ENCODE peak calls at places on chromosome 12, in ten cellular contexts. One of them, this sample, is unnamed.

GRCh38 chr12:18753481-18754117 is 15.7 kb downstream of the CAPZA3 start:
- DNase-seq in naive B cell: no peak
- DNase-seq in heart right ventricle: peak
- DNase-seq in posterior cingulate gyrus: peak
- DNase-seq in activated CD4-positive, alpha-beta T cell treated with anti-CD3 and anti-CD28 coated beads for 24 hours: no peak
- DNase-seq in AG20443: no peak
- DNase-seq in stimulated activated naive CD8-positive, alpha-beta T cell treated with anti-CD3 and anti-CD28 coated beads, Interleukin-15, Interleukin-2, amounts not matched to agents 100 U/mL and 50 U/mL, for 24 hours: no peak
- DNase-seq in IMR-90: peak
- DNase-seq in iris pigment epithelial cell: no peak
- DNase-seq in transverse colon: no peak
- DNase-seq in this sample: no peak

GRCh38 chr12:108807476-108807875 is 49.9 kb downstream of the SSH1 start:
- DNase-seq in naive B cell: no peak
- DNase-seq in heart right ventricle: no peak
- DNase-seq in posterior cingulate gyrus: peak
- DNase-seq in activated CD4-positive, alpha-beta T cell treated with anti-CD3 and anti-CD28 coated beads for 24 hours: no peak
- DNase-seq in AG20443: no peak
- DNase-seq in stimulated activated naive CD8-positive, alpha-beta T cell treated with anti-CD3 and anti-CD28 coated beads, Interleukin-15, Interleukin-2, amounts not matched to agents 100 U/mL and 50 U/mL, for 24 hours: no peak
- DNase-seq in IMR-90: no peak
- DNase-seq in iris pigment epithelial cell: no peak
- DNase-seq in transverse colon: no peak
- DNase-seq in this sample: no peak

GRCh38 chr12:47938093-47938492 is 25.3 kb upstream of the TMEM106C start:
- DNase-seq in naive B cell: no peak
- DNase-seq in heart right ventricle: no peak
- DNase-seq in posterior cingulate gyrus: no peak
- DNase-seq in activated CD4-positive, alpha-beta T cell treated with anti-CD3 and anti-CD28 coated beads for 24 hours: no peak
- DNase-seq in AG20443: peak
- DNase-seq in stimulated activated naive CD8-positive, alpha-beta T cell treated with anti-CD3 and anti-CD28 coated beads, Interleukin-15, Interleukin-2, amounts not matched to agents 100 U/mL and 50 U/mL, for 24 hours: no peak
- DNase-seq in IMR-90: peak
- DNase-seq in iris pigment epithelial cell: peak
- DNase-seq in transverse colon: no peak
- DNase-seq in this sample: no peak

GRCh38 chr12:109686523-109686922 is 27.1 kb upstream of the FAM222A start:
- DNase-seq in naive B cell: no peak
- DNase-seq in heart right ventricle: no peak
- DNase-seq in posterior cingulate gyrus: peak
- DNase-seq in activated CD4-positive, alpha-beta T cell treated with anti-CD3 and anti-CD28 coated beads for 24 hours: no peak
- DNase-seq in AG20443: no peak
- DNase-seq in stimulated activated naive CD8-positive, alpha-beta T cell treated with anti-CD3 and anti-CD28 coated beads, Interleukin-15, Interleukin-2, amounts not matched to agents 100 U/mL and 50 U/mL, for 24 hours: no peak
- DNase-seq in IMR-90: no peak
- DNase-seq in iris pigment epithelial cell: no peak
- DNase-seq in transverse colon: no peak
- DNase-seq in this sample: no peak

GRCh38 chr12:67705394-67706370 is 57.1 kb downstream of the DYRK2 start:
- DNase-seq in naive B cell: no peak
- DNase-seq in heart right ventricle: peak
- DNase-seq in posterior cingulate gyrus: no peak
- DNase-seq in activated CD4-positive, alpha-beta T cell treated with anti-CD3 and anti-CD28 coated beads for 24 hours: no peak
- DNase-seq in AG20443: peak
- DNase-seq in stimulated activated naive CD8-positive, alpha-beta T cell treated with anti-CD3 and anti-CD28 coated beads, Interleukin-15, Interleukin-2, amounts not matched to agents 100 U/mL and 50 U/mL, for 24 hours: no peak
- DNase-seq in IMR-90: peak
- DNase-seq in iris pigment epithelial cell: peak
- DNase-seq in transverse colon: no peak
- DNase-seq in this sample: no peak

GRCh38 chr12:19752712-19753111 is 313.4 kb downstream of the AEBP2 start:
- DNase-seq in naive B cell: no peak
- DNase-seq in heart right ventricle: no peak
- DNase-seq in posterior cingulate gyrus: no peak
- DNase-seq in activated CD4-positive, alpha-beta T cell treated with anti-CD3 and anti-CD28 coated beads for 24 hours: no peak
- DNase-seq in AG20443: no peak
- DNase-seq in stimulated activated naive CD8-positive, alpha-beta T cell treated with anti-CD3 and anti-CD28 coated beads, Interleukin-15, Interleukin-2, amounts not matched to agents 100 U/mL and 50 U/mL, for 24 hours: no peak
- DNase-seq in IMR-90: peak
- DNase-seq in iris pigment epithelial cell: peak
- DNase-seq in transverse colon: no peak
- DNase-seq in this sample: no peak

GRCh38 chr12:7241404-7242005 is 52.0 kb downstream of the PEX5 start:
- DNase-seq in naive B cell: no peak
- DNase-seq in heart right ventricle: no peak
- DNase-seq in posterior cingulate gyrus: no peak
- DNase-seq in activated CD4-positive, alpha-beta T cell treated with anti-CD3 and anti-CD28 coated beads for 24 hours: no peak
- DNase-seq in AG20443: peak
- DNase-seq in stimulated activated naive CD8-positive, alpha-beta T cell treated with anti-CD3 and anti-CD28 coated beads, Interleukin-15, Interleukin-2, amounts not matched to agents 100 U/mL and 50 U/mL, for 24 hours: no peak
- DNase-seq in IMR-90: peak
- DNase-seq in iris pigment epithelial cell: peak
- DNase-seq in transverse colon: no peak
- DNase-seq in this sample: no peak

GRCh38 chr12:16939871-16940306 is 333.9 kb upstream of the LMO3 start:
- DNase-seq in naive B cell: no peak
- DNase-seq in heart right ventricle: no peak
- DNase-seq in posterior cingulate gyrus: peak
- DNase-seq in activated CD4-positive, alpha-beta T cell treated with anti-CD3 and anti-CD28 coated beads for 24 hours: no peak
- DNase-seq in AG20443: peak
- DNase-seq in stimulated activated naive CD8-positive, alpha-beta T cell treated with anti-CD3 and anti-CD28 coated beads, Interleukin-15, Interleukin-2, amounts not matched to agents 100 U/mL and 50 U/mL, for 24 hours: peak
- DNase-seq in IMR-90: peak
- DNase-seq in iris pigment epithelial cell: peak
- DNase-seq in transverse colon: peak
- DNase-seq in this sample: peak

GRCh38 chr12:82097438-82097837 is 260.7 kb downstream of the CCDC59 start:
- DNase-seq in naive B cell: no peak
- DNase-seq in heart right ventricle: no peak
- DNase-seq in posterior cingulate gyrus: no peak
- DNase-seq in activated CD4-positive, alpha-beta T cell treated with anti-CD3 and anti-CD28 coated beads for 24 hours: no peak
- DNase-seq in AG20443: no peak
- DNase-seq in stimulated activated naive CD8-positive, alpha-beta T cell treated with anti-CD3 and anti-CD28 coated beads, Interleukin-15, Interleukin-2, amounts not matched to agents 100 U/mL and 50 U/mL, for 24 hours: no peak
- DNase-seq in IMR-90: no peak
- DNase-seq in iris pigment epithelial cell: no peak
- DNase-seq in transverse colon: no peak
- DNase-seq in this sample: no peak

GRCh38 chr12:2319747-2320146 is 267.0 kb downstream of the CACNA1C start:
- DNase-seq in naive B cell: no peak
- DNase-seq in heart right ventricle: peak
- DNase-seq in posterior cingulate gyrus: no peak
- DNase-seq in activated CD4-positive, alpha-beta T cell treated with anti-CD3 and anti-CD28 coated beads for 24 hours: no peak
- DNase-seq in AG20443: peak
- DNase-seq in stimulated activated naive CD8-positive, alpha-beta T cell treated with anti-CD3 and anti-CD28 coated beads, Interleukin-15, Interleukin-2, amounts not matched to agents 100 U/mL and 50 U/mL, for 24 hours: no peak
- DNase-seq in IMR-90: peak
- DNase-seq in iris pigment epithelial cell: no peak
- DNase-seq in transverse colon: no peak
- DNase-seq in this sample: no peak

GRCh38 chr12:13106666-13107065 is 3.2 kb upstream of the GSG1 start:
- DNase-seq in naive B cell: no peak
- DNase-seq in heart right ventricle: no peak
- DNase-seq in posterior cingulate gyrus: no peak
- DNase-seq in activated CD4-positive, alpha-beta T cell treated with anti-CD3 and anti-CD28 coated beads for 24 hours: no peak
- DNase-seq in AG20443: no peak
- DNase-seq in stimulated activated naive CD8-positive, alpha-beta T cell treated with anti-CD3 and anti-CD28 coated beads, Interleukin-15, Interleukin-2, amounts not matched to agents 100 U/mL and 50 U/mL, for 24 hours: no peak
- DNase-seq in IMR-90: no peak
- DNase-seq in iris pigment epithelial cell: no peak
- DNase-seq in transverse colon: no peak
- DNase-seq in this sample: no peak

GRCh38 chr12:50132505-50133135 is 20.6 kb downstream of the COX14 start:
- DNase-seq in naive B cell: peak
- DNase-seq in heart right ventricle: no peak
- DNase-seq in posterior cingulate gyrus: no peak
- DNase-seq in activated CD4-positive, alpha-beta T cell treated with anti-CD3 and anti-CD28 coated beads for 24 hours: no peak
- DNase-seq in AG20443: no peak
- DNase-seq in stimulated activated naive CD8-positive, alpha-beta T cell treated with anti-CD3 and anti-CD28 coated beads, Interleukin-15, Interleukin-2, amounts not matched to agents 100 U/mL and 50 U/mL, for 24 hours: no peak
- DNase-seq in IMR-90: peak
- DNase-seq in iris pigment epithelial cell: peak
- DNase-seq in transverse colon: no peak
- DNase-seq in this sample: no peak

GRCh38 chr12:53191885-53192530 is 11.3 kb upstream of the CSAD start:
- DNase-seq in naive B cell: no peak
- DNase-seq in heart right ventricle: no peak
- DNase-seq in posterior cingulate gyrus: no peak
- DNase-seq in activated CD4-positive, alpha-beta T cell treated with anti-CD3 and anti-CD28 coated beads for 24 hours: no peak
- DNase-seq in AG20443: no peak
- DNase-seq in stimulated activated naive CD8-positive, alpha-beta T cell treated with anti-CD3 and anti-CD28 coated beads, Interleukin-15, Interleukin-2, amounts not matched to agents 100 U/mL and 50 U/mL, for 24 hours: no peak
- DNase-seq in IMR-90: no peak
- DNase-seq in iris pigment epithelial cell: no peak
- DNase-seq in transverse colon: no peak
- DNase-seq in this sample: no peak

GRCh38 chr12:6554168-6554989 is 1.5 kb downstream of the IFFO1 start:
- DNase-seq in naive B cell: peak
- DNase-seq in heart right ventricle: peak
- DNase-seq in posterior cingulate gyrus: peak
- DNase-seq in activated CD4-positive, alpha-beta T cell treated with anti-CD3 and anti-CD28 coated beads for 24 hours: peak
- DNase-seq in AG20443: peak
- DNase-seq in stimulated activated naive CD8-positive, alpha-beta T cell treated with anti-CD3 and anti-CD28 coated beads, Interleukin-15, Interleukin-2, amounts not matched to agents 100 U/mL and 50 U/mL, for 24 hours: peak
- DNase-seq in IMR-90: peak
- DNase-seq in iris pigment epithelial cell: peak
- DNase-seq in transverse colon: peak
- DNase-seq in this sample: peak

GRCh38 chr12:12432373-12432772 is 75.5 kb downstream of the BORCS5 start:
- DNase-seq in naive B cell: no peak
- DNase-seq in heart right ventricle: no peak
- DNase-seq in posterior cingulate gyrus: no peak
- DNase-seq in activated CD4-positive, alpha-beta T cell treated with anti-CD3 and anti-CD28 coated beads for 24 hours: no peak
- DNase-seq in AG20443: no peak
- DNase-seq in stimulated activated naive CD8-positive, alpha-beta T cell treated with anti-CD3 and anti-CD28 coated beads, Interleukin-15, Interleukin-2, amounts not matched to agents 100 U/mL and 50 U/mL, for 24 hours: no peak
- DNase-seq in IMR-90: peak
- DNase-seq in iris pigment epithelial cell: peak
- DNase-seq in transverse colon: no peak
- DNase-seq in this sample: no peak

GRCh38 chr12:45415393-45415817 is 199.5 kb downstream of the ANO6 start:
- DNase-seq in naive B cell: no peak
- DNase-seq in heart right ventricle: peak
- DNase-seq in posterior cingulate gyrus: no peak
- DNase-seq in activated CD4-positive, alpha-beta T cell treated with anti-CD3 and anti-CD28 coated beads for 24 hours: peak
- DNase-seq in AG20443: peak
- DNase-seq in stimulated activated naive CD8-positive, alpha-beta T cell treated with anti-CD3 and anti-CD28 coated beads, Interleukin-15, Interleukin-2, amounts not matched to agents 100 U/mL and 50 U/mL, for 24 hours: peak
- DNase-seq in IMR-90: peak
- DNase-seq in iris pigment epithelial cell: peak
- DNase-seq in transverse colon: no peak
- DNase-seq in this sample: no peak

GRCh38 chr12:96197503-96198272 is 3.5 kb downstream of the ELK3 start:
- DNase-seq in naive B cell: no peak
- DNase-seq in heart right ventricle: no peak
- DNase-seq in posterior cingulate gyrus: no peak
- DNase-seq in activated CD4-positive, alpha-beta T cell treated with anti-CD3 and anti-CD28 coated beads for 24 hours: no peak
- DNase-seq in AG20443: peak
- DNase-seq in stimulated activated naive CD8-positive, alpha-beta T cell treated with anti-CD3 and anti-CD28 coated beads, Interleukin-15, Interleukin-2, amounts not matched to agents 100 U/mL and 50 U/mL, for 24 hours: no peak
- DNase-seq in IMR-90: peak
- DNase-seq in iris pigment epithelial cell: peak
- DNase-seq in transverse colon: no peak
- DNase-seq in this sample: no peak

GRCh38 chr12:109731231-109731731 is 17.7 kb downstream of the FAM222A start:
- DNase-seq in naive B cell: no peak
- DNase-seq in heart right ventricle: no peak
- DNase-seq in posterior cingulate gyrus: peak
- DNase-seq in activated CD4-positive, alpha-beta T cell treated with anti-CD3 and anti-CD28 coated beads for 24 hours: no peak
- DNase-seq in AG20443: no peak
- DNase-seq in stimulated activated naive CD8-positive, alpha-beta T cell treated with anti-CD3 and anti-CD28 coated beads, Interleukin-15, Interleukin-2, amounts not matched to agents 100 U/mL and 50 U/mL, for 24 hours: peak
- DNase-seq in IMR-90: no peak
- DNase-seq in iris pigment epithelial cell: no peak
- DNase-seq in transverse colon: no peak
- DNase-seq in this sample: peak

GRCh38 chr12:68310370-68310769 is 21.8 kb downstream of the MDM1 start:
- DNase-seq in naive B cell: no peak
- DNase-seq in heart right ventricle: no peak
- DNase-seq in posterior cingulate gyrus: no peak
- DNase-seq in activated CD4-positive, alpha-beta T cell treated with anti-CD3 and anti-CD28 coated beads for 24 hours: no peak
- DNase-seq in AG20443: peak
- DNase-seq in stimulated activated naive CD8-positive, alpha-beta T cell treated with anti-CD3 and anti-CD28 coated beads, Interleukin-15, Interleukin-2, amounts not matched to agents 100 U/mL and 50 U/mL, for 24 hours: no peak
- DNase-seq in IMR-90: peak
- DNase-seq in iris pigment epithelial cell: peak
- DNase-seq in transverse colon: no peak
- DNase-seq in this sample: no peak

GRCh38 chr12:13005649-13006048 is 5.6 kb upstream of the HEBP1 start:
- DNase-seq in naive B cell: no peak
- DNase-seq in heart right ventricle: no peak
- DNase-seq in posterior cingulate gyrus: no peak
- DNase-seq in activated CD4-positive, alpha-beta T cell treated with anti-CD3 and anti-CD28 coated beads for 24 hours: no peak
- DNase-seq in AG20443: no peak
- DNase-seq in stimulated activated naive CD8-positive, alpha-beta T cell treated with anti-CD3 and anti-CD28 coated beads, Interleukin-15, Interleukin-2, amounts not matched to agents 100 U/mL and 50 U/mL, for 24 hours: no peak
- DNase-seq in IMR-90: no peak
- DNase-seq in iris pigment epithelial cell: no peak
- DNase-seq in transverse colon: no peak
- DNase-seq in this sample: no peak

GRCh38 chr12:19971881-19972280 is 396.5 kb upstream of the PDE3A start:
- DNase-seq in naive B cell: no peak
- DNase-seq in heart right ventricle: no peak
- DNase-seq in posterior cingulate gyrus: no peak
- DNase-seq in activated CD4-positive, alpha-beta T cell treated with anti-CD3 and anti-CD28 coated beads for 24 hours: no peak
- DNase-seq in AG20443: no peak
- DNase-seq in stimulated activated naive CD8-positive, alpha-beta T cell treated with anti-CD3 and anti-CD28 coated beads, Interleukin-15, Interleukin-2, amounts not matched to agents 100 U/mL and 50 U/mL, for 24 hours: no peak
- DNase-seq in IMR-90: no peak
- DNase-seq in iris pigment epithelial cell: no peak
- DNase-seq in transverse colon: no peak
- DNase-seq in this sample: no peak

GRCh38 chr12:49338830-49339463 is 2.0 kb upstream of the C1QL4 start:
- DNase-seq in naive B cell: no peak
- DNase-seq in heart right ventricle: no peak
- DNase-seq in posterior cingulate gyrus: peak
- DNase-seq in activated CD4-positive, alpha-beta T cell treated with anti-CD3 and anti-CD28 coated beads for 24 hours: no peak
- DNase-seq in AG20443: peak
- DNase-seq in stimulated activated naive CD8-positive, alpha-beta T cell treated with anti-CD3 and anti-CD28 coated beads, Interleukin-15, Interleukin-2, amounts not matched to agents 100 U/mL and 50 U/mL, for 24 hours: no peak
- DNase-seq in IMR-90: no peak
- DNase-seq in iris pigment epithelial cell: no peak
- DNase-seq in transverse colon: no peak
- DNase-seq in this sample: no peak

GRCh38 chr12:124457287-124458219 is 109.9 kb downstream of the NCOR2 start:
- DNase-seq in naive B cell: peak
- DNase-seq in heart right ventricle: peak
- DNase-seq in posterior cingulate gyrus: peak
- DNase-seq in activated CD4-positive, alpha-beta T cell treated with anti-CD3 and anti-CD28 coated beads for 24 hours: peak
- DNase-seq in AG20443: peak
- DNase-seq in stimulated activated naive CD8-positive, alpha-beta T cell treated with anti-CD3 and anti-CD28 coated beads, Interleukin-15, Interleukin-2, amounts not matched to agents 100 U/mL and 50 U/mL, for 24 hours: peak
- DNase-seq in IMR-90: peak
- DNase-seq in iris pigment epithelial cell: peak
- DNase-seq in transverse colon: peak
- DNase-seq in this sample: peak

GRCh38 chr12:64088431-64089349 is 133.4 kb downstream of the KICS2 start:
- DNase-seq in naive B cell: no peak
- DNase-seq in heart right ventricle: peak
- DNase-seq in posterior cingulate gyrus: no peak
- DNase-seq in activated CD4-positive, alpha-beta T cell treated with anti-CD3 and anti-CD28 coated beads for 24 hours: no peak
- DNase-seq in AG20443: peak
- DNase-seq in stimulated activated naive CD8-positive, alpha-beta T cell treated with anti-CD3 and anti-CD28 coated beads, Interleukin-15, Interleukin-2, amounts not matched to agents 100 U/mL and 50 U/mL, for 24 hours: no peak
- DNase-seq in IMR-90: peak
- DNase-seq in iris pigment epithelial cell: peak
- DNase-seq in transverse colon: peak
- DNase-seq in this sample: no peak

GRCh38 chr12:119398190-119398589 is 63.7 kb downstream of the CCDC60 start:
- DNase-seq in naive B cell: no peak
- DNase-seq in heart right ventricle: no peak
- DNase-seq in posterior cingulate gyrus: no peak
- DNase-seq in activated CD4-positive, alpha-beta T cell treated with anti-CD3 and anti-CD28 coated beads for 24 hours: no peak
- DNase-seq in AG20443: no peak
- DNase-seq in stimulated activated naive CD8-positive, alpha-beta T cell treated with anti-CD3 and anti-CD28 coated beads, Interleukin-15, Interleukin-2, amounts not matched to agents 100 U/mL and 50 U/mL, for 24 hours: no peak
- DNase-seq in IMR-90: no peak
- DNase-seq in iris pigment epithelial cell: no peak
- DNase-seq in transverse colon: no peak
- DNase-seq in this sample: no peak

GRCh38 chr12:104370989-104371870 is 67.7 kb downstream of the EID3 start:
- DNase-seq in naive B cell: no peak
- DNase-seq in heart right ventricle: no peak
- DNase-seq in posterior cingulate gyrus: no peak
- DNase-seq in activated CD4-positive, alpha-beta T cell treated with anti-CD3 and anti-CD28 coated beads for 24 hours: no peak
- DNase-seq in AG20443: peak
- DNase-seq in stimulated activated naive CD8-positive, alpha-beta T cell treated with anti-CD3 and anti-CD28 coated beads, Interleukin-15, Interleukin-2, amounts not matched to agents 100 U/mL and 50 U/mL, for 24 hours: no peak
- DNase-seq in IMR-90: peak
- DNase-seq in iris pigment epithelial cell: peak
- DNase-seq in transverse colon: no peak
- DNase-seq in this sample: no peak